ENCODE peak calls at places on chromosomes 3 and 15, in five cellular contexts. P is dorsolateral prefrontal cortex, D is breast epithelium, H is suprapubic skin, W is A673. O is an unnamed sample.

GRCh38 chr15:87408902-87409301 is 847.6 kb downstream of the NTRK3 start:
- DNase-seq in P (no peak), D (no peak), H (no peak), W (no peak), O (no peak)

GRCh38 chr15:40763801-40764765 is at the start of gene GCHFR:
- DNase-seq in P (no peak), D (peak), H (peak), W (peak), O (peak)

GRCh38 chr3:46935168-46935858 is 41.2 kb downstream of the CCDC12 start:
- DNase-seq in P (no peak), D (peak), H (no peak), W (peak), O (peak)

GRCh38 chr3:52022323-52023100 is 26.8 kb upstream of the RPL29 start:
- DNase-seq in P (no peak), D (no peak), H (no peak), W (no peak), O (no peak)

GRCh38 chr15:101329309-101329863 is 34.3 kb upstream of the SNRPA1 start:
- DNase-seq in P (no peak), D (no peak), H (no peak), W (no peak), O (no peak)

GRCh38 chr3:185195652-185196051 is 42.8 kb upstream of the C3orf70 start:
- DNase-seq in P (no peak), D (no peak), H (no peak), W (no peak), O (no peak)

GRCh38 chr3:13145131-13145825 is 72.0 kb upstream of the IQSEC1 start:
- DNase-seq in P (peak), D (no peak), H (peak), W (no peak), O (no peak)

GRCh38 chr3:57572096-57572495 is 16.0 kb downstream of the PDE12 start:
- DNase-seq in P (no peak), D (no peak), H (no peak), W (no peak), O (no peak)

GRCh38 chr15:41894251-41894790 is 468 bp upstream of the SPTBN5 start:
- DNase-seq in P (no peak), D (no peak), H (no peak), W (no peak), O (no peak)

GRCh38 chr15:65743637-65744252 is 48.3 kb downstream of the DENND4A start:
- DNase-seq in P (no peak), D (no peak), H (no peak), W (no peak), O (no peak)

GRCh38 chr3:128720891-128721290 is 5.1 kb upstream of the RAB7A start:
- DNase-seq in P (no peak), D (no peak), H (no peak), W (no peak), O (no peak)

GRCh38 chr3:181176610-181177009 is 187.1 kb upstream of the DNAJC19 start:
- DNase-seq in P (peak), D (peak), H (peak), W (peak), O (peak)

GRCh38 chr3:151976211-151977050 is 103.0 kb downstream of the SUCNR1 start:
- DNase-seq in P (no peak), D (no peak), H (no peak), W (peak), O (no peak)

GRCh38 chr3:12947504-12948369 is 106.4 kb upstream of the RPL32 start:
- DNase-seq in P (no peak), D (peak), H (no peak), W (peak), O (peak)

GRCh38 chr3:45551214-45552010 is 43.1 kb upstream of the LIMD1 start:
- DNase-seq in P (no peak), D (peak), H (peak), W (peak), O (peak)

GRCh38 chr3:81713018-81713417 is 48.4 kb downstream of the GBE1 start:
- DNase-seq in P (no peak), D (no peak), H (no peak), W (no peak), O (no peak)

GRCh38 chr15:88637436-88637835 is 1.4 kb upstream of the ISG20 start:
- DNase-seq in P (no peak), D (no peak), H (no peak), W (no peak), O (no peak)

GRCh38 chr3:176916777-176917176 is 280.5 kb downstream of the TBL1XR1 start:
- DNase-seq in P (no peak), D (peak), H (no peak), W (no peak), O (no peak)

GRCh38 chr15:101320501-101321052 is 25.5 kb upstream of the SNRPA1 start:
- DNase-seq in P (no peak), D (no peak), H (no peak), W (peak), O (no peak)

GRCh38 chr3:166190360-166190759 is 353.1 kb upstream of the BCHE start:
- DNase-seq in P (no peak), D (no peak), H (no peak), W (no peak), O (no peak)

GRCh38 chr3:121411554-121411953 is 134.2 kb downstream of the POLQ start:
- DNase-seq in P (no peak), D (no peak), H (no peak), W (no peak), O (no peak)

GRCh38 chr3:128338536-128339400 is 127.9 kb downstream of the DNAJB8 start:
- DNase-seq in P (no peak), D (no peak), H (no peak), W (no peak), O (no peak)

GRCh38 chr3:126052196-126053058 is 31.5 kb downstream of the SLC41A3 start:
- DNase-seq in P (no peak), D (no peak), H (peak), W (no peak), O (no peak)

GRCh38 chr3:52240059-52240885 is 1.3 kb upstream of the TWF2 start:
- DNase-seq in P (no peak), D (peak), H (no peak), W (peak), O (peak)

GRCh38 chr15:75195122-75195765 is 6.4 kb upstream of the C15orf39 start:
- DNase-seq in P (no peak), D (no peak), H (no peak), W (no peak), O (no peak)

GRCh38 chr3:196141866-196142673 is 60.2 kb upstream of the TFRC start:
- DNase-seq in P (no peak), D (peak), H (no peak), W (no peak), O (no peak)

GRCh38 chr3:149384911-149385321 is 7.5 kb upstream of the TM4SF1 start:
- DNase-seq in P (no peak), D (no peak), H (no peak), W (no peak), O (no peak)

GRCh38 chr3:60363817-60364216 is 887.4 kb downstream of the FHIT start:
- DNase-seq in P (no peak), D (no peak), H (no peak), W (no peak), O (no peak)

GRCh38 chr3:35651888-35652287 is 12.6 kb downstream of the ARPP21 start:
- DNase-seq in P (no peak), D (no peak), H (no peak), W (no peak), O (no peak)

GRCh38 chr3:41118461-41119385 is 80.6 kb upstream of the CTNNB1 start:
- DNase-seq in P (no peak), D (no peak), H (no peak), W (no peak), O (no peak)

GRCh38 chr3:69378112-69378799 is 7.6 kb downstream of the FRMD4B start:
- DNase-seq in P (no peak), D (no peak), H (no peak), W (no peak), O (no peak)

GRCh38 chr15:90902996-90903732 is at the start of gene MAN2A2:
- DNase-seq in P (peak), D (no peak), H (peak), W (peak), O (no peak)

GRCh38 chr15:31173790-31174450 is 72.4 kb upstream of the TRPM1 start:
- DNase-seq in P (no peak), D (no peak), H (no peak), W (no peak), O (no peak)

GRCh38 chr15:99435761-99436346 is 129.9 kb upstream of the MEF2A start:
- DNase-seq in P (peak), D (no peak), H (peak), W (no peak), O (peak)

GRCh38 chr15:55652909-55653495 is 64.9 kb upstream of the PYGO1 start:
- DNase-seq in P (no peak), D (no peak), H (no peak), W (no peak), O (no peak)

GRCh38 chr3:147034359-147034758 is 372.0 kb downstream of the ZIC4 start:
- DNase-seq in P (no peak), D (no peak), H (no peak), W (no peak), O (no peak)

GRCh38 chr3:15271030-15271429 is 61.4 kb downstream of the SH3BP5 start:
- DNase-seq in P (no peak), D (no peak), H (peak), W (no peak), O (no peak)
- H3K27ac ChIP-seq in P (no peak), D (peak), H (peak), W (no peak), O (peak)

GRCh38 chr15:67253103-67253502 is 1.4 kb downstream of the AAGAB start:
- DNase-seq in P (no peak), D (no peak), H (no peak), W (no peak), O (no peak)
- H3K4me3 ChIP-seq in P (peak), D (no peak), H (peak), W (peak), O (no peak)

DNA sequence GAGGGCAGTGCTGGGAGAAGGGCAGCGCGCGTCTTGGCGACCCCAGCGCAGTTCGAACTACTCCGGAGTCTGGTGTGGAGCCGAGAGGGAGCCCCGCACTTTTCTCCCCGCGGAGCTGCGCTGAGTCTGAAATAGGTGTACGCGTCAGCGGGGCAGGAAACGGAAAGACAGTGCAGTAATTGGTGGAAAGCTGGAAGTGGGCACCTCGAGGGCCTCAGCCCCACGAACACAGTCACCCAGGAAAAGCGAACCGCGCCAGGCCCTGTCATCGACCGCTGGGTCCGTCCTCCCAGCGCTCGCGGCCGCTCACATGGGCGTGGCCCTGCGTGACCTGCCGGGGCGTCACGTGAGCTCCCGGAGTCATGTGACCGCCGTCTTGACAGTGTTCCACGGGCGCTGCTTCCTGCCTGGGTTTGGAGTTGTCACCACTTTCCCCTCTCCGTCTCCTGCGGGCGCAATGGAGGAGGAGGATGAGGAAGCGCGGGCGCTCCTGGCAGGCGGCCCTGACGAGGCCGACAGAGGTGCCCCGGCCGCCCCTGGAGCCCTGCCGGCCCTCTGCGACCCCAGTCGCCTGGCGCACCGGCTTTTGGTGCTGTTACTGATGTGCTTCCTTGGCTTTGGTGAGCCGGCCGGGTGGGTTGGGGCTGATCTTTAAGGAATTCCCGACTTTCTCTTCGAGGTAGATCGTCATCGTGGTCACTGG is at the start of gene MFSD1:
- DNase-seq in P (peak), D (peak), H (peak), W (peak), O (peak)
- H3K27ac ChIP-seq in P (peak), D (peak), H (peak), W (peak), O (peak)

GRCh38 chr3:42655331-42655888 is 1.9 kb downstream of the ZBTB47 start:
- DNase-seq in P (no peak), D (no peak), H (no peak), W (no peak), O (no peak)

GRCh38 chr3:42656680-42657610 is 3.4 kb downstream of the ZBTB47 start:
- DNase-seq in P (no peak), D (no peak), H (no peak), W (no peak), O (no peak)

GRCh38 chr3:42657675-42658074 is 4.2 kb downstream of the ZBTB47 start:
- DNase-seq in P (no peak), D (no peak), H (no peak), W (no peak), O (no peak)

GRCh38 chr3:42654331-42655201 is 1.1 kb downstream of the ZBTB47 start:
- DNase-seq in P (peak), D (no peak), H (peak), W (peak), O (no peak)

DNA sequence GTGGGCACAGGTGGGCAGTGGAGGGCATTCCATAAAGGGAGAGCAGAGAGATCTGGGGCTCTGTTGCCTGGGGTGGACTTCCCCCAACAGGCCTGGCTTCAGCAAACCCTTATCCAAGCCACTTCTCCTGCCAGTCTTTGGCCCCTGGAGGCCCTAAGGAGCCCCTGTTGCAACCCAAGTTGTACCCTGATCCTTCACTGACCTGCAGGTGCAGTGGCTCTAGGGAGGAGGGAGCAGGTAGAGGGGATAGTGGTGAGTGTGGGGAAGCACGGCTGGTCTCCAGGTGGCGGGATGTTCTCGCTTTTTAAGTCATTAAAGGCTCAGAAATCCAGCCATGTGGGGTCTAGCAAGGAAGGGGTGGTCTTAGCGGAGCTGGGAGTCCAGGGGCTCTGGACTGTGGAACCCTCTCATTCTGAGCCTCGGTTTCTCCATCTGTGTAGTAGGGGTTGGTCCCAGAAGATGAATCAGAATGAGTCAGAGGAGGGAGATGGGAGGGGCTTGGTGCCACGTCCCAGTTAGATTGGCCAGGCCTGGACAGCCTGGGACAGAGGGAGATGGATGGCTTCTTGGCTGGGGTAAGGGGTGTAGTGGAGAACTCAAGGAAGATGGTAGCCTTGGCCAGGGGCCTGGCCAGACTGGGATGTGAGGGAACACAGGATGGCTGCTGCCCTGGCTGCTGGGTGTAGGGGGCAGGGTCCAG is 2.6 kb downstream of the ZBTB47 start:
- DNase-seq in P (no peak), D (no peak), H (no peak), W (no peak), O (no peak)
- H3K4me3 ChIP-seq in P (peak), D (peak), H (peak), W (no peak), O (no peak)

GRCh38 chr3:62768896-62769295 is 106.3 kb downstream of the CADPS start:
- DNase-seq in P (no peak), D (no peak), H (no peak), W (no peak), O (no peak)
- H3K27ac ChIP-seq in P (no peak), D (no peak), H (no peak), W (no peak), O (no peak)

GRCh38 chr3:66994588-66994987 is 3.5 kb upstream of the KBTBD8 start:
- DNase-seq in P (no peak), D (no peak), H (no peak), W (no peak), O (no peak)
- H3K4me3 ChIP-seq in P (no peak), D (no peak), H (no peak), W (no peak), O (no peak)

GRCh38 chr15:48317221-48317620 is 14.0 kb upstream of the DUT start:
- DNase-seq in P (no peak), D (no peak), H (no peak), W (no peak), O (no peak)
- H3K27ac ChIP-seq in P (no peak), D (no peak), H (no peak), W (no peak), O (no peak)

DNA sequence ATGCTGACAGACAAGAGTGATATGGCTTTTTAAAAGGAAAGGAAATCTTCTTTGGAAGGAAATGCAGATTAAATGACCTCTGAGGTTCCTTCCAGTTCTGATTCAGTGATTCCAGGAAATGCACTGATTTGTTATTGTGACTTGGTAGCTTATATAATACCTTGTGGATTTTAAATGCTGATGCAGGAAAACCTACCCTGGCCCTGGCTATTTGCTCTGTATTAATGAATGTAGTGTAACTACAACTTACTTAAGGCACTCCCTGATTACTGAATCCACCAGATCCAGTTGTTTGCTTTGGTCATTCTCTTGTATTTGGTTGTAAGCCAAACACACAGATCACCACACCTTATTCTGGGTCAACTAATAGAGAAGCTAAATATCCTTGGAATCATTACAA is 322.8 kb downstream of the MEX3B start:
- DNase-seq in P (no peak), D (no peak), H (no peak), W (no peak), O (no peak)
- H3K4me3 ChIP-seq in P (no peak), D (no peak), H (no peak), W (no peak), O (no peak)

GRCh38 chr3:100040846-100041245 is 73.5 kb downstream of the FILIP1L start:
- DNase-seq in P (no peak), D (no peak), H (no peak), W (no peak), O (no peak)
- H3K27ac ChIP-seq in P (peak), D (peak), H (peak), W (no peak), O (peak)